ENCODE peak calls at places on chromosome 2, in five cellular contexts. One of them, this sample, is unnamed.

GRCh38 chr2:238031749-238032148 is 29.1 kb upstream of the SCLY start:
- DNase-seq in nephron progenitor cell: no peak
- DNase-seq in endodermal cell: no peak
- DNase-seq in PC-3: no peak
- DNase-seq in left ventricle myocardium inferior: no peak
- DNase-seq in this sample: no peak

GRCh38 chr2:97759727-97760407 is 46.5 kb downstream of the ZAP70 start:
- DNase-seq in nephron progenitor cell: no peak
- DNase-seq in endodermal cell: peak; percentile 8
- DNase-seq in PC-3: no peak
- DNase-seq in left ventricle myocardium inferior: no peak
- DNase-seq in this sample: no peak

GRCh38 chr2:101844055-101844635 is 146.6 kb downstream of the MAP4K4 start:
- DNase-seq in nephron progenitor cell: no peak
- DNase-seq in endodermal cell: no peak
- DNase-seq in PC-3: peak; percentile 54
- DNase-seq in left ventricle myocardium inferior: no peak
- DNase-seq in this sample: no peak

GRCh38 chr2:105143467-105144127 is 97.9 kb upstream of the GPR45 start:
- DNase-seq in nephron progenitor cell: peak; percentile 68
- DNase-seq in endodermal cell: peak; percentile 81
- DNase-seq in PC-3: no peak
- DNase-seq in left ventricle myocardium inferior: no peak
- DNase-seq in this sample: no peak

GRCh38 chr2:62236499-62236898 is 40.6 kb downstream of the B3GNT2 start:
- DNase-seq in nephron progenitor cell: no peak
- DNase-seq in endodermal cell: no peak
- DNase-seq in PC-3: no peak
- DNase-seq in left ventricle myocardium inferior: no peak
- DNase-seq in this sample: peak; percentile 54

GRCh38 chr2:101657787-101658186 is 39.7 kb upstream of the MAP4K4 start:
- DNase-seq in nephron progenitor cell: no peak
- DNase-seq in endodermal cell: peak; percentile 55
- DNase-seq in PC-3: no peak
- DNase-seq in left ventricle myocardium inferior: no peak
- DNase-seq in this sample: no peak

GRCh38 chr2:96552284-96553175 is 16.0 kb downstream of the ARID5A start:
- DNase-seq in nephron progenitor cell: no peak
- DNase-seq in endodermal cell: peak; percentile 30
- DNase-seq in PC-3: no peak
- DNase-seq in left ventricle myocardium inferior: no peak
- DNase-seq in this sample: no peak

GRCh38 chr2:132560562-132560961 is 109.4 kb downstream of the LYPD1 start:
- DNase-seq in nephron progenitor cell: no peak
- DNase-seq in endodermal cell: no peak
- DNase-seq in PC-3: peak; percentile 77
- DNase-seq in left ventricle myocardium inferior: no peak
- DNase-seq in this sample: no peak

GRCh38 chr2:174729797-174730529 is 34.3 kb downstream of the CHRNA1 start:
- DNase-seq in nephron progenitor cell: no peak
- DNase-seq in endodermal cell: peak; percentile 70
- DNase-seq in PC-3: no peak
- DNase-seq in left ventricle myocardium inferior: no peak
- DNase-seq in this sample: no peak

GRCh38 chr2:28325173-28325566 is 67.5 kb upstream of the FOSL2 start:
- DNase-seq in nephron progenitor cell: no peak
- DNase-seq in endodermal cell: peak; percentile 52
- DNase-seq in PC-3: no peak
- DNase-seq in left ventricle myocardium inferior: no peak
- DNase-seq in this sample: no peak

GRCh38 chr2:6893876-6894482 is 16.4 kb downstream of the RSAD2 start:
- DNase-seq in nephron progenitor cell: no peak
- DNase-seq in endodermal cell: no peak
- DNase-seq in PC-3: no peak
- DNase-seq in left ventricle myocardium inferior: no peak
- DNase-seq in this sample: no peak

GRCh38 chr2:8115966-8116365 is 565.9 kb upstream of the ID2 start:
- DNase-seq in nephron progenitor cell: no peak
- DNase-seq in endodermal cell: no peak
- DNase-seq in PC-3: no peak
- DNase-seq in left ventricle myocardium inferior: no peak
- DNase-seq in this sample: no peak

GRCh38 chr2:230678451-230678850 is 34.2 kb upstream of the CAB39 start:
- DNase-seq in nephron progenitor cell: no peak
- DNase-seq in endodermal cell: no peak
- DNase-seq in PC-3: no peak
- DNase-seq in left ventricle myocardium inferior: no peak
- DNase-seq in this sample: no peak

GRCh38 chr2:107621186-107621835 is 205.4 kb upstream of the RGPD4 start:
- DNase-seq in nephron progenitor cell: no peak
- DNase-seq in endodermal cell: no peak
- DNase-seq in PC-3: no peak
- DNase-seq in left ventricle myocardium inferior: peak; percentile 53
- DNase-seq in this sample: no peak

GRCh38 chr2:160042054-160042453 is 20.4 kb downstream of the PLA2R1 start:
- DNase-seq in nephron progenitor cell: no peak
- DNase-seq in endodermal cell: no peak
- DNase-seq in PC-3: peak; percentile 47
- DNase-seq in left ventricle myocardium inferior: no peak
- DNase-seq in this sample: no peak

GRCh38 chr2:174699993-174700766 is 64.1 kb downstream of the CHRNA1 start:
- DNase-seq in nephron progenitor cell: peak; percentile 33
- DNase-seq in endodermal cell: no peak
- DNase-seq in PC-3: peak; percentile 56
- DNase-seq in left ventricle myocardium inferior: no peak
- DNase-seq in this sample: no peak

GRCh38 chr2:164644036-164644700 is 22.9 kb upstream of the GRB14 start:
- DNase-seq in nephron progenitor cell: no peak
- DNase-seq in endodermal cell: no peak
- DNase-seq in PC-3: no peak
- DNase-seq in left ventricle myocardium inferior: no peak
- DNase-seq in this sample: no peak

GRCh38 chr2:24147364-24147763 is 24.1 kb downstream of the FAM228B start:
- DNase-seq in nephron progenitor cell: no peak
- DNase-seq in endodermal cell: no peak
- DNase-seq in PC-3: no peak
- DNase-seq in left ventricle myocardium inferior: no peak
- DNase-seq in this sample: no peak

GRCh38 chr2:157840568-157841156 is 35.5 kb downstream of the ACVR1 start:
- DNase-seq in nephron progenitor cell: no peak
- DNase-seq in endodermal cell: no peak
- DNase-seq in PC-3: no peak
- DNase-seq in left ventricle myocardium inferior: peak; percentile 64
- DNase-seq in this sample: no peak

GRCh38 chr2:157842106-157842879 is 33.8 kb downstream of the ACVR1 start:
- DNase-seq in nephron progenitor cell: no peak
- DNase-seq in endodermal cell: no peak
- DNase-seq in PC-3: no peak
- DNase-seq in left ventricle myocardium inferior: no peak
- DNase-seq in this sample: no peak

GRCh38 chr2:157841485-157841884 is 34.6 kb downstream of the ACVR1 start:
- DNase-seq in nephron progenitor cell: no peak
- DNase-seq in endodermal cell: no peak
- DNase-seq in PC-3: no peak
- DNase-seq in left ventricle myocardium inferior: no peak
- DNase-seq in this sample: no peak

GRCh38 chr2:157845081-157845480 is 31.0 kb downstream of the ACVR1 start:
- DNase-seq in nephron progenitor cell: no peak
- DNase-seq in endodermal cell: no peak
- DNase-seq in PC-3: no peak
- DNase-seq in left ventricle myocardium inferior: no peak
- DNase-seq in this sample: no peak

GRCh38 chr2:157843935-157844334 is 32.2 kb downstream of the ACVR1 start:
- DNase-seq in nephron progenitor cell: no peak
- DNase-seq in endodermal cell: no peak
- DNase-seq in PC-3: no peak
- DNase-seq in left ventricle myocardium inferior: no peak
- DNase-seq in this sample: no peak
- TF ChIP-seq CTCF in nephron progenitor cell: no peak
- TF ChIP-seq CTCF in endodermal cell: no peak
- TF ChIP-seq CTCF in PC-3: no peak
- TF ChIP-seq CTCF in left ventricle myocardium inferior: no peak
- TF ChIP-seq CTCF in this sample: no peak

DNA sequence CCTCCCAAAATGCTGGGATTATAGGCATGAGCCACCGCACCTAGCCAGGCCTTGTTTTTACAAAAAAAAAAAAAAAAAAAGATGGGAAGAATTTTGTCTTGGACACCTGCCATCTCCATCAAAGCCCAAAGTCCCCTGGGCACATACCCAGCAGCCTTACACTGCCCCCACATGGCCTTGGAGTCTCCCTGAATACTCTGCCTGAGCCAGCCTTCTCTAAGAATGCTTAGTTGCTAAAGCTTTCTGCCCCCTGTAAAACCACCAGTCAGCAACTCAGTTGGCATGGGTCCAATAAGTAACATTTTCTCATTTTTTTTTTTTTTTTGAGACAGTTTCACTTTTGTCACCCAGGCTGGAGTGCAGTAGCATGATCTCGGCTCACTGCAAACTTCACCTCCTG is 40.6 kb downstream of the SPC25 start:
- DNase-seq in nephron progenitor cell: no peak
- DNase-seq in endodermal cell: peak; percentile 69
- DNase-seq in PC-3: no peak
- DNase-seq in left ventricle myocardium inferior: peak; percentile 23
- DNase-seq in this sample: no peak
- TF ChIP-seq CTCF in nephron progenitor cell: no peak
- TF ChIP-seq CTCF in endodermal cell: peak; percentile 74
- TF ChIP-seq CTCF in PC-3: peak; percentile 16
- TF ChIP-seq CTCF in left ventricle myocardium inferior: peak; percentile 54
- TF ChIP-seq CTCF in this sample: peak; percentile 43

DNA sequence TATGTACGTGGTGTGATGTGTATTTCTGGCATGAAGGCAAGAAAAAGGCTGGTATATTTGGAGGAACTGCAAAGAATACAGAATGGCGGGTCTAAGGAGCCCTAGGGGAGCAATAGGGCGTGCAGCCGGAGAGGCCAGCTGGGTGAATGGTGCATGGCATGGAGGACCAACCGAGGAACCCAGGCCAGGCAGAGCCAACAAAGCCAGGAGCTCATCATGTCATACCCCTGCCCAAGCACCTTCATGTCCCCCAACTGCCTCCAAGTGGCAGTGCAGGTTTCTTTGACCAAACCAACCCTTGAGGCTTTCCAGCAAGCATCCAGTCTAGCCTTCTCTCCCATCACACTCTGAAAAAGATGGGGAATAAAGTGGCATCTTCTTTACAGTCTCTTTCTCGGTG is 8.9 kb upstream of the KCNK3 start:
- DNase-seq in nephron progenitor cell: no peak
- DNase-seq in endodermal cell: peak; percentile 44
- DNase-seq in PC-3: no peak
- DNase-seq in left ventricle myocardium inferior: no peak
- DNase-seq in this sample: no peak
- TF ChIP-seq CTCF in nephron progenitor cell: no peak
- TF ChIP-seq CTCF in endodermal cell: peak; percentile 52
- TF ChIP-seq CTCF in PC-3: no peak
- TF ChIP-seq CTCF in left ventricle myocardium inferior: no peak
- TF ChIP-seq CTCF in this sample: no peak

DNA sequence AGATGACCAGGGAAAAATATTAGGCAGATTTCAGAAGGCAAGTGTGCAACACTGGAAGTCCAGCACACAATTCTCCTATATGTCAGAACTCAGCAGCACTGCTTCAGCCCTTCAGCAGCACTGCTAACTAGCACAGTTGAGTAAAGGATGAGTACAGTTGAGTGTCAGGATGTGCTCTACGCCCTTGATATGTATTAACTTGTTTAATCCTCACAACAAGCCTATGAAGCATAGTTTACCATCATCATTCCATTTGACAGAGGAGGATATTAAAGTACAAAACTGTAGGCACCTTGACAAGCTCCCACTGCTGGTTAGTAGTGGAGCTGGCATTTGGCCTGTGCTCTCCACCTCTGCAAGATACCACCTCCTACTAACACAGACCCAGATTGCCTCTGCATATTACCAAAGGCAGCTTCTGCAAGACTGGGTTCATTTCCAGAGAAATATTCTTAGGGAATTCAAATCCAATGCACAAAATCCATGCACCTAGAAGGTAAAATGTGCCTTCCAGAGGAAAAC is 230.8 kb downstream of the ANAPC1 start:
- DNase-seq in nephron progenitor cell: no peak
- DNase-seq in endodermal cell: no peak
- DNase-seq in PC-3: no peak
- DNase-seq in left ventricle myocardium inferior: no peak
- DNase-seq in this sample: no peak
- TF ChIP-seq CTCF in nephron progenitor cell: no peak
- TF ChIP-seq CTCF in endodermal cell: peak; percentile 42
- TF ChIP-seq CTCF in PC-3: no peak
- TF ChIP-seq CTCF in left ventricle myocardium inferior: no peak
- TF ChIP-seq CTCF in this sample: no peak

GRCh38 chr2:192669505-192670082 is 474.9 kb upstream of the TMEFF2 start:
- DNase-seq in nephron progenitor cell: no peak
- DNase-seq in endodermal cell: no peak
- DNase-seq in PC-3: no peak
- DNase-seq in left ventricle myocardium inferior: no peak
- DNase-seq in this sample: no peak
- TF ChIP-seq CTCF in nephron progenitor cell: no peak
- TF ChIP-seq CTCF in endodermal cell: no peak
- TF ChIP-seq CTCF in PC-3: no peak
- TF ChIP-seq CTCF in left ventricle myocardium inferior: no peak
- TF ChIP-seq CTCF in this sample: no peak

GRCh38 chr2:80326214-80326613 is 21.7 kb upstream of the LRRTM1 start:
- DNase-seq in nephron progenitor cell: no peak
- DNase-seq in endodermal cell: no peak
- DNase-seq in PC-3: peak; percentile 8
- DNase-seq in left ventricle myocardium inferior: no peak
- DNase-seq in this sample: no peak
- TF ChIP-seq CTCF in nephron progenitor cell: peak; percentile 48
- TF ChIP-seq CTCF in endodermal cell: peak; percentile 80
- TF ChIP-seq CTCF in PC-3: peak; percentile 56
- TF ChIP-seq CTCF in left ventricle myocardium inferior: peak; percentile 78
- TF ChIP-seq CTCF in this sample: peak; percentile 12

GRCh38 chr2:54115284-54116137 is at the start of gene ACYP2:
- DNase-seq in nephron progenitor cell: peak; percentile 89
- DNase-seq in endodermal cell: peak; percentile 99
- DNase-seq in PC-3: peak; percentile 93
- DNase-seq in left ventricle myocardium inferior: peak; percentile 98
- DNase-seq in this sample: peak; percentile 96
- TF ChIP-seq CTCF in nephron progenitor cell: no peak
- TF ChIP-seq CTCF in endodermal cell: peak; percentile 38
- TF ChIP-seq CTCF in PC-3: peak; percentile 42
- TF ChIP-seq CTCF in left ventricle myocardium inferior: peak; percentile 34
- TF ChIP-seq CTCF in this sample: peak; percentile 37

This sample was measured in osteocyte.